ENCODE peak calls at places on chromosomes 16 and 17, in six cellular contexts. T, L, M, E, O and D are unnamed samples.

GRCh38 chr17:67672592-67672991 is 45.1 kb upstream of the NOL11 start:
- DNase-seq in M (no peak), E (no peak), L (peak; percentile 85), T (no peak), O (no peak), D (no peak)

GRCh38 chr17:3961564-3962047 is 2.6 kb downstream of the ATP2A3 start:
- DNase-seq in T (no peak), M (no peak), L (no peak), O (no peak), E (no peak), D (no peak)

GRCh38 chr17:41049110-41049509 is 2.0 kb upstream of the KRTAP2-1 start:
- DNase-seq in M (peak; percentile 80), T (no peak), O (no peak), L (peak; percentile 92), E (no peak), D (peak; percentile 60)

GRCh38 chr17:3697157-3697515 is 1.2 kb upstream of the P2RX5 start:
- DNase-seq in O (no peak), L (no peak), M (no peak), E (no peak), T (no peak), D (no peak)

GRCh38 chr16:1528921-1529537 is 4.4 kb upstream of the TMEM204 start:
- DNase-seq in E (no peak), O (no peak), L (no peak), T (no peak), M (no peak), D (no peak)

GRCh38 chr16:85395207-85395912 is 217.8 kb upstream of the GSE1 start:
- DNase-seq in E (peak; percentile 98), T (peak; percentile 92), O (peak; percentile 79), L (peak; percentile 83), M (peak; percentile 90), D (peak; percentile 99)

GRCh38 chr17:78529871-78530670 is 47.1 kb downstream of the DNAH17 start:
- DNase-seq in E (no peak), T (no peak), M (no peak), O (no peak), L (no peak), D (no peak)

GRCh38 chr17:67467500-67468481 is 90.7 kb downstream of the PITPNC1 start:
- DNase-seq in E (no peak), T (peak; percentile 69), M (no peak), L (no peak), O (peak; percentile 60), D (no peak)

GRCh38 chr16:54140057-54140787 is 146.4 kb downstream of the IRX3 start:
- DNase-seq in L (no peak), T (peak; percentile 15), O (no peak), E (peak; percentile 40), M (no peak), D (no peak)

GRCh38 chr16:1183235-1183907 is 30.5 kb downstream of the CACNA1H start:
- DNase-seq in M (no peak), O (no peak), E (peak; percentile 82), L (no peak), T (peak; percentile 72), D (peak; percentile 22)

GRCh38 chr16:87374313-87374712 is 9.3 kb downstream of the FBXO31 start:
- DNase-seq in T (no peak), M (no peak), E (no peak), L (no peak), O (no peak), D (no peak)

GRCh38 chr17:78572277-78573205 is 4.7 kb downstream of the DNAH17 start:
- DNase-seq in E (no peak), O (no peak), T (peak; percentile 25), L (no peak), M (no peak), D (no peak)

GRCh38 chr16:88568710-88569613 is 1.2 kb upstream of the ZC3H18 start:
- DNase-seq in T (no peak), E (no peak), O (no peak), M (no peak), L (no peak), D (no peak)

DNA sequence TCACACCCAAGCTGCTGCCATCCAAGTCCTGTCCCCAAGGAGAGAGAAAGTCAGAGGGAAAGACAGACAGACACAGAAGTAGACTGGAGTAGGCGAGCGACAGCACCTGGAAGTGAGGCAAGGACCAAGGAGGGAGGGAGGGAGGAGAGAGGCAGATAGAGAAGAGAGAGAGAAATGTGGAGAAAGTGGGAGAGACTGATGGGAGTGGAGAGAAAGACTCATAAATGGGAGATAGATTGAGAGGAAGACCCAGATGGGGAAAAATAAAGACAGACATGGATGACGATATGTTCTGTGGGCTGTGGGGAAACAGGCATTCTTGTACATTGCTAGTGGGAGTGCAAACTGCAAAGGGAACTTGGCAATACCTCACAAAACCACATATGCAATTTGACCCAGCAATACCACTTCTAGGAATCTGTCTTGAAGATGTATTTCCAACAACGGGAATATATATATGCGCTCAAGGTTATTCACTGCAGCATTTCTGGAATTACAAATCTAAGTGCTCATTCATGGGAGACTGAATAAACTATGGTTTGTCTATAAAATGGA is 12.0 kb downstream of the STARD3 start:
- DNase-seq in E (peak; percentile 69), T (no peak), O (no peak), L (no peak), M (no peak), D (peak; percentile 36)
- TF ChIP-seq CTCF in E (no peak), T (no peak), O (no peak), L (no peak), M (no peak), D (no peak)

GRCh38 chr17:8628609-8629169 is 1.8 kb downstream of the MYH10 start:
- DNase-seq in T (no peak), O (no peak), L (no peak), E (peak; percentile 48), M (no peak), D (peak; percentile 12)

GRCh38 chr17:8631554-8631877 is 991 bp upstream of the MYH10 start:
- DNase-seq in O (no peak), T (peak; percentile 45), E (peak; percentile 30), M (no peak), L (no peak), D (peak; percentile 15)

GRCh38 chr17:8630802-8631553 is 453 bp upstream of the MYH10 start:
- DNase-seq in L (peak; percentile 49), O (peak; percentile 100), T (peak; percentile 100), M (peak; percentile 97), E (peak; percentile 100), D (peak; percentile 99)

GRCh38 chr17:8629371-8630226 is 926 bp downstream of the MYH10 start:
- DNase-seq in M (no peak), T (peak; percentile 31), O (peak; percentile 52), E (peak; percentile 53), L (no peak), D (peak; percentile 30)

GRCh38 chr17:8630227-8630801 is at the start of gene MYH10:
- DNase-seq in M (no peak), E (no peak), T (peak; percentile 15), L (no peak), O (no peak), D (no peak)
- TF ChIP-seq CTCF in M (no peak), E (peak; percentile 20), T (peak; percentile 38), L (no peak), O (no peak), D (no peak)

GRCh38 chr17:28327709-28328108 is 7.6 kb downstream of the IFT20 start:
- DNase-seq in O (no peak), E (no peak), L (no peak), T (no peak), M (peak; percentile 36), D (peak; percentile 54)
- TF ChIP-seq CTCF in O (no peak), E (no peak), L (no peak), T (no peak), M (peak; percentile 41), D (peak; percentile 18)

GRCh38 chr17:59331929-59332889 is 754 bp downstream of the YPEL2 start:
- DNase-seq in M (no peak), E (peak; percentile 51), L (no peak), O (peak; percentile 49), T (no peak), D (no peak)
- TF ChIP-seq CTCF in M (no peak), E (no peak), L (no peak), O (no peak), T (no peak), D (no peak)

GRCh38 chr17:57580055-57580739 is 164.9 kb downstream of the CCDC182 start:
- DNase-seq in L (no peak), E (no peak), O (no peak), T (no peak), M (no peak), D (no peak)
- TF ChIP-seq CTCF in L (no peak), E (no peak), O (no peak), T (no peak), M (no peak), D (no peak)